ENCODE peak calls at places on chromosome 19, in four cellular contexts. F is right lobe of liver, A is aorta, P is NCI-H1930. H is an unnamed sample.

GRCh38 chr19:45469835-45470146 is 2.0 kb downstream of the FOSB start:
- DNase-seq in F (no peak), A (no peak), P (peak), H (no peak)

GRCh38 chr19:31110331-31110730 is 238.9 kb downstream of the TSHZ3 start:
- DNase-seq in F (no peak), A (peak), P (peak), H (no peak)

GRCh38 chr19:17775245-17775927 is 19.6 kb upstream of the B3GNT3 start:
- DNase-seq in F (no peak), A (no peak), P (no peak), H (no peak)

GRCh38 chr19:3752492-3752891 is 9.0 kb downstream of the APBA3 start:
- DNase-seq in F (no peak), A (no peak), P (no peak), H (no peak)

GRCh38 chr19:15373644-15374043 is 5.9 kb downstream of the AKAP8 start:
- DNase-seq in F (no peak), A (no peak), P (no peak), H (no peak)

GRCh38 chr19:40438284-40438683 is 5.9 kb downstream of the SERTAD3 start:
- DNase-seq in F (no peak), A (no peak), P (no peak), H (no peak)

GRCh38 chr19:41604831-41605230 is 22.0 kb downstream of the CEACAM4 start:
- DNase-seq in F (no peak), A (no peak), P (no peak), H (no peak)

GRCh38 chr19:55519461-55520311 is 17.2 kb downstream of the SBK2 start:
- DNase-seq in F (no peak), A (no peak), P (no peak), H (no peak)

GRCh38 chr19:18086590-18087138 is at the start of gene IL12RB1:
- DNase-seq in F (no peak), A (no peak), P (no peak), H (no peak)

GRCh38 chr19:14385492-14385891 is 4.2 kb downstream of the ADGRE5 start:
- DNase-seq in F (no peak), A (no peak), P (no peak), H (no peak)

GRCh38 chr19:19488041-19488874 is 27.1 kb downstream of the TSSK6 start:
- DNase-seq in F (peak), A (no peak), P (no peak), H (no peak)

GRCh38 chr19:33312065-33312464 is 9.7 kb upstream of the CEBPA start:
- DNase-seq in F (peak), A (no peak), P (no peak), H (no peak)

GRCh38 chr19:10887616-10888367 is 16.4 kb downstream of the CARM1 start:
- DNase-seq in F (no peak), A (no peak), P (no peak), H (no peak)

GRCh38 chr19:46753420-46754155 is 7.3 kb upstream of the STRN4 start:
- DNase-seq in F (peak), A (peak), P (peak), H (no peak)

GRCh38 chr19:36719687-36720556 is 32.5 kb downstream of the ZNF567 start:
- DNase-seq in F (no peak), A (no peak), P (no peak), H (no peak)

GRCh38 chr19:44891016-44891882 is at the start of gene TOMM40:
- DNase-seq in F (no peak), A (peak), P (no peak), H (peak)

GRCh38 chr19:459724-460511 is 915 bp downstream of the SHC2 start:
- DNase-seq in F (peak), A (no peak), P (peak), H (no peak)

GRCh38 chr19:33804021-33804799 is 7.5 kb downstream of the KCTD15 start:
- DNase-seq in F (peak), A (peak), P (no peak), H (no peak)

GRCh38 chr19:395467-395866 is 13.5 kb downstream of the C2CD4C start:
- DNase-seq in F (no peak), A (no peak), P (no peak), H (no peak)

GRCh38 chr19:5929646-5930045 is 15.6 kb downstream of the CAPS start:
- DNase-seq in F (no peak), A (no peak), P (no peak), H (no peak)

GRCh38 chr19:35349614-35350521 is 2.2 kb downstream of the FFAR1 start:
- DNase-seq in F (peak), A (no peak), P (no peak), H (no peak)

GRCh38 chr19:52221831-52222375 is 32.1 kb downstream of the PPP2R1A start:
- DNase-seq in F (no peak), A (no peak), P (no peak), H (no peak)

GRCh38 chr19:51639916-51640315 is 6.7 kb downstream of the SIGLEC14 start:
- DNase-seq in F (no peak), A (no peak), P (no peak), H (no peak)

GRCh38 chr19:16638666-16639065 is 10.7 kb upstream of the MED26 start:
- DNase-seq in F (no peak), A (no peak), P (no peak), H (no peak)

GRCh38 chr19:47305309-47305751 is 4.3 kb upstream of the C5AR1 start:
- DNase-seq in F (peak), A (peak), P (peak), H (no peak)

GRCh38 chr19:35932291-35932936 is 3.8 kb upstream of the LRFN3 start:
- DNase-seq in F (no peak), A (no peak), P (no peak), H (no peak)

GRCh38 chr19:19226663-19227062 is 14.9 kb downstream of the NCAN start:
- DNase-seq in F (no peak), A (no peak), P (no peak), H (no peak)

GRCh38 chr19:30326076-30326710 is 46.0 kb upstream of the ZNF536 start:
- DNase-seq in F (peak), A (no peak), P (no peak), H (no peak)

GRCh38 chr19:29751932-29752331 is 36.9 kb upstream of the C19orf12 start:
- DNase-seq in F (no peak), A (no peak), P (no peak), H (no peak)

GRCh38 chr19:49421878-49422202 is 1.4 kb downstream of the PTH2 start:
- DNase-seq in F (no peak), A (no peak), P (no peak), H (no peak)

GRCh38 chr19:13024958-13025653 is 29.8 kb downstream of the NFIX start:
- DNase-seq in F (no peak), A (no peak), P (no peak), H (no peak)

GRCh38 chr19:47778954-47779351 is 450 bp downstream of the SELENOW start:
- DNase-seq in F (peak), A (no peak), P (no peak), H (no peak)

GRCh38 chr19:41912899-41913475 is 15.3 kb downstream of the ERFL start:
- DNase-seq in F (no peak), A (no peak), P (no peak), H (no peak)

GRCh38 chr19:23440207-23440606 is 44.9 kb upstream of the ZNF91 start:
- DNase-seq in F (no peak), A (no peak), P (no peak), H (no peak)

GRCh38 chr19:1089126-1089771 is 5.9 kb downstream of the POLR2E start:
- DNase-seq in F (no peak), A (no peak), P (no peak), H (no peak)

GRCh38 chr19:50290011-50290410 is 39.2 kb downstream of the KCNC3 start:
- DNase-seq in F (no peak), A (no peak), P (no peak), H (no peak)

GRCh38 chr19:16889429-16889882 is 657 bp downstream of the F2RL3 start:
- DNase-seq in F (no peak), A (no peak), P (no peak), H (no peak)

GRCh38 chr19:4575978-4576933 is 16.8 kb upstream of the SEMA6B start:
- DNase-seq in F (peak), A (no peak), P (no peak), H (no peak)

GRCh38 chr19:37933965-37934364 is 27.0 kb downstream of the SIPA1L3 start:
- DNase-seq in F (peak), A (no peak), P (no peak), H (no peak)

GRCh38 chr19:10780368-10780767 is 55.6 kb downstream of the TMED1 start:
- DNase-seq in F (no peak), A (peak), P (no peak), H (no peak)

H was measured in NCI-H1436 treated with DMSO at 0.1 percent for 48 hours.